ENCODE peak calls at places on chromosomes 2 and 18, in four cellular contexts. A is OCI-LY7, Y is B cell, B is type B pancreatic cell. G is an unnamed sample.

GRCh38 chr2:120867290-120868231 is 131.9 kb downstream of the GLI2 start:
- DNase-seq in A (no peak), Y (no peak), B (no peak), G (no peak)

GRCh38 chr18:34207344-34207851 is 17.3 kb downstream of the NOL4 start:
- DNase-seq in A (no peak), Y (no peak), B (no peak), G (no peak)

GRCh38 chr2:8244634-8245033 is 437.2 kb upstream of the ID2 start:
- DNase-seq in A (no peak), Y (no peak), B (no peak), G (no peak)

GRCh38 chr18:24112874-24113615 is 25.8 kb upstream of the CABYR start:
- DNase-seq in A (no peak), Y (no peak), B (no peak), G (no peak)

GRCh38 chr2:241739651-241740050 is 5.2 kb downstream of the D2HGDH start:
- DNase-seq in A (no peak), Y (no peak), B (no peak), G (no peak)

GRCh38 chr2:199833525-199833924 is 17.5 kb downstream of the FTCDNL1 start:
- DNase-seq in A (no peak), Y (no peak), B (no peak), G (no peak)

GRCh38 chr2:109242222-109242653 is 113.2 kb downstream of the SH3RF3 start:
- DNase-seq in A (no peak), Y (no peak), B (no peak), G (no peak)

GRCh38 chr18:26813043-26813442 is 52.5 kb downstream of the AQP4 start:
- DNase-seq in A (peak), Y (peak), B (no peak), G (peak)

GRCh38 chr2:82789886-82790276 is 1669.2 kb downstream of the SUCLG1 start:
- DNase-seq in A (no peak), Y (no peak), B (no peak), G (no peak)